ENCODE peak calls at places on chromosomes 12 and 14, in eight cellular contexts. G is Peyer's patch; R is activated CD4-positive, CD25-positive, alpha-beta regulatory T cell treated with anti-CD3 and anti-CD28 coated beads, Interleukin-2, amount 50 U/mL, for 16 hours; P is RCC 7860; E is WTC11; A is AG10803; K is stimulated activated CD8-positive, alpha-beta memory T cell treated with anti-CD3 and anti-CD28 coated beads, Interleukin-7, amount 100 ng/mL, for 1 hour; Y is hypothalamus. J is an unnamed sample.

GRCh38 chr12:106255952-106256351 is 8.1 kb upstream of the CKAP4 start:
- DNase-seq in G (no peak), R (no peak), P (no peak), E (no peak), A (no peak), K (no peak), Y (no peak), J (no peak)

GRCh38 chr14:49961270-49962222 is 68.7 kb downstream of the ARF6 start:
- DNase-seq in G (no peak), R (no peak), P (peak), E (no peak), A (no peak), K (no peak), Y (no peak), J (no peak)

GRCh38 chr12:7832059-7832696 is 40.5 kb downstream of the SLC2A14 start:
- DNase-seq in G (no peak), R (no peak), P (peak), E (peak), A (peak), K (no peak), Y (no peak), J (peak)

GRCh38 chr14:59455411-59455810 is 9.8 kb downstream of the GPR135 start:
- DNase-seq in G (no peak), R (no peak), P (no peak), E (no peak), A (peak), K (no peak), Y (no peak), J (no peak)

GRCh38 chr12:65278576-65279386 is at the start of gene MSRB3:
- DNase-seq in G (peak), R (no peak), P (peak), E (peak), A (peak), K (no peak), Y (peak), J (peak)

GRCh38 chr14:20690848-20691640 is 2.5 kb downstream of the ANG start:
- DNase-seq in G (peak), R (peak), P (peak), E (peak), A (peak), K (no peak), Y (no peak), J (peak)

GRCh38 chr14:101972126-101972785 is 7.9 kb downstream of the DYNC1H1 start:
- DNase-seq in G (peak), R (no peak), P (peak), E (no peak), A (peak), K (no peak), Y (no peak), J (no peak)

GRCh38 chr12:110578522-110579238 is 4.4 kb downstream of the PPTC7 start:
- DNase-seq in G (no peak), R (no peak), P (peak), E (no peak), A (no peak), K (no peak), Y (no peak), J (no peak)

GRCh38 chr12:45284096-45284901 is 68.4 kb downstream of the ANO6 start:
- DNase-seq in G (no peak), R (no peak), P (peak), E (peak), A (peak), K (no peak), Y (no peak), J (no peak)

GRCh38 chr14:96136361-96136760 is 68.3 kb upstream of the BDKRB2 start:
- DNase-seq in G (no peak), R (no peak), P (peak), E (no peak), A (peak), K (no peak), Y (no peak), J (no peak)

GRCh38 chr12:92278378-92278828 is 132.8 kb upstream of the BTG1 start:
- DNase-seq in G (no peak), R (no peak), P (no peak), E (no peak), A (peak), K (no peak), Y (no peak), J (no peak)

GRCh38 chr14:34946699-34947098 is 36.1 kb upstream of the SRP54 start:
- DNase-seq in G (no peak), R (no peak), P (no peak), E (no peak), A (no peak), K (no peak), Y (no peak), J (no peak)

GRCh38 chr12:70190252-70191010 is 52.8 kb upstream of the CNOT2 start:
- DNase-seq in G (no peak), R (no peak), P (no peak), E (no peak), A (peak), K (no peak), Y (no peak), J (no peak)

GRCh38 chr14:22303589-22304195 is 285.3 kb downstream of the DAD1 start:
- DNase-seq in G (no peak), R (no peak), P (no peak), E (no peak), A (peak), K (no peak), Y (no peak), J (no peak)

GRCh38 chr12:118979763-118980406 is 1.5 kb upstream of the SRRM4 start:
- DNase-seq in G (peak), R (no peak), P (no peak), E (peak), A (peak), K (no peak), Y (peak), J (peak)

GRCh38 chr14:89933002-89933401 is 21.5 kb downstream of the EFCAB11 start:
- DNase-seq in G (no peak), R (no peak), P (no peak), E (no peak), A (no peak), K (no peak), Y (no peak), J (no peak)

GRCh38 chr12:104971276-104971675 is 13.2 kb upstream of the SLC41A2 start:
- DNase-seq in G (no peak), R (no peak), P (no peak), E (no peak), A (no peak), K (no peak), Y (no peak), J (no peak)